ENCODE peak calls at places on chromosomes 7 and 10, in four cellular contexts. One of them, this sample, is unnamed.

GRCh38 chr7:133672866-133673265 is 420.0 kb downstream of the EXOC4 start:
- DNase-seq in transverse colon: no peak
- DNase-seq in hypothalamus: no peak
- DNase-seq in posterior cingulate gyrus: no peak
- DNase-seq in this sample: no peak

GRCh38 chr10:22573820-22574569 is 140.4 kb downstream of the PIP4K2A start:
- DNase-seq in posterior cingulate gyrus: no peak
- DNase-seq in transverse colon: no peak
- DNase-seq in hypothalamus: no peak
- DNase-seq in this sample: peak

GRCh38 chr10:14409247-14409646 is 78.5 kb upstream of the FRMD4A start:
- DNase-seq in posterior cingulate gyrus: no peak
- DNase-seq in hypothalamus: no peak
- DNase-seq in transverse colon: no peak
- DNase-seq in this sample: no peak

GRCh38 chr7:129343099-129343700 is 91.0 kb upstream of the STRIP2 start:
- DNase-seq in transverse colon: no peak
- DNase-seq in hypothalamus: no peak
- DNase-seq in posterior cingulate gyrus: no peak
- DNase-seq in this sample: peak

GRCh38 chr10:73092830-73093229 is 3.8 kb downstream of the P4HA1 start:
- DNase-seq in hypothalamus: no peak
- DNase-seq in transverse colon: no peak
- DNase-seq in posterior cingulate gyrus: no peak
- DNase-seq in this sample: no peak

GRCh38 chr7:22671177-22671879 is 55.7 kb upstream of the IL6 start:
- DNase-seq in transverse colon: no peak
- DNase-seq in hypothalamus: no peak
- DNase-seq in posterior cingulate gyrus: no peak
- DNase-seq in this sample: no peak

GRCh38 chr7:139648941-139649425 is 125.5 kb downstream of the CLEC2L start:
- DNase-seq in transverse colon: peak
- DNase-seq in hypothalamus: no peak
- DNase-seq in posterior cingulate gyrus: no peak
- DNase-seq in this sample: no peak

GRCh38 chr7:128849804-128850490 is 12.7 kb upstream of the ATP6V1F start:
- DNase-seq in hypothalamus: no peak
- DNase-seq in transverse colon: no peak
- DNase-seq in posterior cingulate gyrus: no peak
- DNase-seq in this sample: no peak

GRCh38 chr10:105837951-105838350 is 1196.9 kb downstream of the SORCS3 start:
- DNase-seq in posterior cingulate gyrus: no peak
- DNase-seq in transverse colon: no peak
- DNase-seq in hypothalamus: no peak
- DNase-seq in this sample: no peak

GRCh38 chr10:47137311-47137851 is 162.6 kb upstream of the GDF10 start:
- DNase-seq in hypothalamus: no peak
- DNase-seq in posterior cingulate gyrus: no peak
- DNase-seq in transverse colon: no peak
- DNase-seq in this sample: no peak

GRCh38 chr7:125563964-125564529 is 634.4 kb upstream of the POT1 start:
- DNase-seq in hypothalamus: no peak
- DNase-seq in transverse colon: no peak
- DNase-seq in posterior cingulate gyrus: no peak
- DNase-seq in this sample: peak

GRCh38 chr7:25075459-25075858 is 49.6 kb downstream of the CYCS start:
- DNase-seq in posterior cingulate gyrus: no peak
- DNase-seq in transverse colon: no peak
- DNase-seq in hypothalamus: no peak
- DNase-seq in this sample: no peak

GRCh38 chr7:134948246-134948645 is 38.1 kb upstream of the AGBL3 start:
- DNase-seq in hypothalamus: no peak
- DNase-seq in posterior cingulate gyrus: no peak
- DNase-seq in transverse colon: no peak
- DNase-seq in this sample: no peak

GRCh38 chr7:17646181-17646956 is 293.9 kb downstream of the SNX13 start:
- DNase-seq in hypothalamus: no peak
- DNase-seq in posterior cingulate gyrus: no peak
- DNase-seq in transverse colon: no peak
- DNase-seq in this sample: no peak

GRCh38 chr10:14399641-14400040 is 68.9 kb upstream of the FRMD4A start:
- DNase-seq in posterior cingulate gyrus: no peak
- DNase-seq in transverse colon: no peak
- DNase-seq in hypothalamus: no peak
- DNase-seq in this sample: no peak

GRCh38 chr7:77697535-77697831 is 1.2 kb downstream of the RSBN1L start:
- DNase-seq in transverse colon: peak
- DNase-seq in hypothalamus: no peak
- DNase-seq in posterior cingulate gyrus: no peak
- DNase-seq in this sample: no peak

GRCh38 chr7:13279854-13280435 is 592.5 kb downstream of the ARL4A start:
- DNase-seq in hypothalamus: no peak
- DNase-seq in transverse colon: no peak
- DNase-seq in posterior cingulate gyrus: no peak
- DNase-seq in this sample: peak

GRCh38 chr7:151018421-151019129 is 5.7 kb downstream of the ATG9B start:
- DNase-seq in hypothalamus: no peak
- DNase-seq in posterior cingulate gyrus: peak
- DNase-seq in transverse colon: no peak
- DNase-seq in this sample: peak

GRCh38 chr10:27771231-27771630 is 25.6 kb upstream of the MKX start:
- DNase-seq in posterior cingulate gyrus: no peak
- DNase-seq in hypothalamus: no peak
- DNase-seq in transverse colon: no peak
- DNase-seq in this sample: no peak

GRCh38 chr7:24213311-24213710 is 70.7 kb upstream of the NPY start:
- DNase-seq in hypothalamus: no peak
- DNase-seq in transverse colon: no peak
- DNase-seq in posterior cingulate gyrus: no peak
- DNase-seq in this sample: no peak

GRCh38 chr7:79531116-79531515 is 77.6 kb upstream of the MAGI2 start:
- DNase-seq in posterior cingulate gyrus: no peak
- DNase-seq in hypothalamus: no peak
- DNase-seq in transverse colon: no peak
- DNase-seq in this sample: no peak

GRCh38 chr7:52463341-52463740 is 572.1 kb upstream of the POM121L12 start:
- DNase-seq in transverse colon: no peak
- DNase-seq in hypothalamus: no peak
- DNase-seq in posterior cingulate gyrus: no peak
- DNase-seq in this sample: no peak

GRCh38 chr10:905503-905902 is 26.0 kb downstream of the LARP4B start:
- DNase-seq in hypothalamus: no peak
- DNase-seq in posterior cingulate gyrus: no peak
- DNase-seq in transverse colon: no peak
- DNase-seq in this sample: no peak

GRCh38 chr10:99329238-99329890 is at the start of gene CNNM1:
- DNase-seq in hypothalamus: no peak
- DNase-seq in transverse colon: no peak
- DNase-seq in posterior cingulate gyrus: no peak
- DNase-seq in this sample: peak

GRCh38 chr10:130498042-130498441 is 361.9 kb downstream of the GLRX3 start:
- DNase-seq in hypothalamus: no peak
- DNase-seq in transverse colon: no peak
- DNase-seq in posterior cingulate gyrus: no peak
- DNase-seq in this sample: no peak

GRCh38 chr10:120514035-120514620 is 57.1 kb downstream of the PLPP4 start:
- DNase-seq in posterior cingulate gyrus: no peak
- DNase-seq in hypothalamus: no peak
- DNase-seq in transverse colon: peak
- DNase-seq in this sample: peak

GRCh38 chr10:129964611-129965417 is 740 bp upstream of the EBF3 start:
- DNase-seq in transverse colon: no peak
- DNase-seq in posterior cingulate gyrus: no peak
- DNase-seq in hypothalamus: no peak
- DNase-seq in this sample: peak